ENCODE peak calls at places on chromosomes 11 and 22, in four cellular contexts. U, Q, K and I are unnamed samples.

GRCh38 chr11:104573431-104573830 is 324.8 kb downstream of the CASP12 start:
- DNase-seq in Q (no peak), K (no peak), U (no peak), I (peak; percentile 29)

GRCh38 chr11:2325719-2326118 is 23.9 kb downstream of the TSPAN32 start:
- DNase-seq in Q (no peak), U (no peak), K (no peak), I (peak; percentile 73)

GRCh38 chr22:45638834-45639746 is 32.5 kb upstream of the ATXN10 start:
- DNase-seq in Q (peak; percentile 18), U (peak; percentile 23), K (peak; percentile 49), I (peak; percentile 89)

GRCh38 chr11:1943977-1944376 is 3.2 kb upstream of the MRPL23 start:
- DNase-seq in K (no peak), U (no peak), Q (no peak), I (peak; percentile 36)

GRCh38 chr11:122733301-122733686 is 77.8 kb downstream of the UBASH3B start:
- DNase-seq in U (no peak), K (no peak), Q (no peak), I (no peak)

GRCh38 chr22:33853200-33854097 is 66.8 kb downstream of the LARGE1 start:
- DNase-seq in U (peak; percentile 58), K (no peak), Q (peak; percentile 64), I (peak; percentile 92)

GRCh38 chr11:121909571-121909970 is 206.4 kb downstream of the BLID start:
- DNase-seq in K (no peak), U (no peak), Q (no peak), I (peak; percentile 79)

GRCh38 chr22:37492428-37493344 is 6.5 kb upstream of the MFNG start:
- DNase-seq in U (no peak), K (no peak), Q (peak; percentile 86), I (peak; percentile 79)

GRCh38 chr11:44356351-44356750 is 46.4 kb upstream of the ALX4 start:
- DNase-seq in Q (no peak), U (no peak), K (no peak), I (no peak)

GRCh38 chr11:75565221-75565814 is 3.3 kb downstream of the SERPINH1 start:
- DNase-seq in K (no peak), Q (no peak), U (peak; percentile 81), I (peak; percentile 95)

GRCh38 chr11:128492461-128492860 is 94.9 kb downstream of the ETS1 start:
- DNase-seq in U (no peak), Q (no peak), K (no peak), I (peak; percentile 69)

GRCh38 chr11:127521413-127521812 is 520.8 kb upstream of the KIRREL3 start:
- DNase-seq in K (no peak), Q (no peak), U (peak; percentile 7), I (peak; percentile 59)

GRCh38 chr11:93116641-93117577 is 80.9 kb downstream of the SLC36A4 start:
- DNase-seq in U (peak; percentile 41), K (no peak), Q (peak; percentile 75), I (no peak)

GRCh38 chr22:17097062-17097461 is 12.3 kb downstream of the IL17RA start:
- DNase-seq in U (no peak), Q (no peak), K (no peak), I (no peak)

GRCh38 chr11:20114588-20114987 is 45.7 kb downstream of the DBX1 start:
- DNase-seq in K (no peak), Q (no peak), U (no peak), I (peak; percentile 78)

GRCh38 chr11:64263021-64263946 is 12.0 kb downstream of the PLCB3 start:
- DNase-seq in U (no peak), K (no peak), Q (peak; percentile 49), I (peak; percentile 39)

GRCh38 chr11:92453055-92453454 is 228.4 kb downstream of the FAT3 start:
- DNase-seq in U (peak; percentile 19), K (no peak), Q (no peak), I (peak; percentile 61)

GRCh38 chr22:40007826-40008710 is 13.3 kb downstream of the FAM83F start:
- DNase-seq in Q (no peak), K (no peak), U (no peak), I (no peak)

GRCh38 chr11:71484248-71485062 is 31.5 kb downstream of the NADSYN1 start:
- DNase-seq in U (no peak), Q (no peak), K (no peak), I (no peak)

GRCh38 chr11:68665471-68665870 is 18.9 kb upstream of the GAL start:
- DNase-seq in Q (no peak), U (no peak), K (no peak), I (no peak)
- TF ChIP-seq EZH2phosphoT487 in Q (no peak), U (no peak), K (no peak), I (no peak)

GRCh38 chr22:36467042-36467810 is 14.2 kb downstream of the TXN2 start:
- DNase-seq in Q (no peak), K (peak; percentile 46), U (no peak), I (peak; percentile 50)
- H3K27ac ChIP-seq in Q (no peak overlapping the region), K (peak overlapping the region; percentile 77), U (peak overlapping the region; percentile 44), I (peak overlapping the region; percentile 59)

GRCh38 chr11:16891170-16891569 is 123.0 kb downstream of the PLEKHA7 start:
- DNase-seq in U (no peak), K (no peak), Q (no peak), I (no peak)
- H2AFZ ChIP-seq in U (no peak overlapping the region), K (no peak overlapping the region), Q (no peak overlapping the region), I (no peak overlapping the region)

GRCh38 chr11:17696741-17697140 is 22.6 kb upstream of the MYOD1 start:
- DNase-seq in Q (no peak), K (no peak), U (no peak), I (no peak)
- TF ChIP-seq EZH2phosphoT487 in Q (no peak), K (no peak), U (no peak), I (no peak)

DNA sequence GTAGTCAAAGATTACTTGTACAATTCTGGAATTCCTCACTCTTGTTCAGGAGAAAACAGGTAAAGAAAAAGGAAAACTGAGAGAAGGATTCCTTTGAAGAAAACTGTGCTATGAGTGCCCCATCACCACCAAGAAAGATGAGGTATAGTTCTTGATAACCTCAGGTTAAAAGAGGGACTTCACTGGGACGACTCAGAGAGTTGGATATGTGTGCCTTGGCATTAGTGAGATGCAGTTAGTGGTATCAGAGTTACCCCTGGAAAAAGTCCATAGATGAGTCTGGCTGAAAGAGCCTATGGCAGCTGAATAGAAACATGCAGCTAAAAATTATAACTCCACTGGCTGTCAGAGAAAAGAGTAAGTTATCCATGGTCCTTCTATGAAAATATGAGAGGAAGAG is 28.8 kb downstream of the LPXN start:
- DNase-seq in K (no peak), U (no peak), Q (no peak), I (no peak)
- H3K27ac ChIP-seq in K (no peak overlapping the region), U (no peak overlapping the region), Q (no peak overlapping the region), I (no peak overlapping the region)

GRCh38 chr11:34633640-34633989 is 12.7 kb downstream of the EHF start:
- DNase-seq in U (no peak), K (no peak), Q (no peak), I (no peak)
- H2AFZ ChIP-seq in U (no peak overlapping the region), K (peak overlapping the region; percentile 56), Q (no peak overlapping the region), I (no peak overlapping the region)

DNA sequence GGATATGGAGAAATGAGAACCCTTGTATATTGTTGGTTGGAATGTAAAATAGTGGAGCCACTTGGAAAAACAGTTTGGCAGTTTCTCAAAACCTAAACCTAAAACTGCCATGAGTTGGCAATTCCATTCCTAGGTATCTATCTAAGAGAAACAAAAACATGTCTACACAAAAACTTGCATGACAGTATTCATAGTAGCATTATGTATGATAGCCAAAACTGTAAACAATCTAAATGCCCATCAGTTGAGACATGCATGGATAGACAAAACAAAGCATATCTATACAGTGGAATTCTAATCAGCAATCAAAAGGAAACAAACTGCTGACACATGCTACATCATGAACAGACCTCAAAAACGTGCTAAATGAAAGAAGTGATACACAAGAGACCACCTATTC is 34.9 kb downstream of the TRAF6 start:
- DNase-seq in K (no peak), U (no peak), Q (no peak), I (peak; percentile 34)
- TF ChIP-seq EZH2phosphoT487 in K (no peak), U (no peak), Q (no peak), I (no peak)

GRCh38 chr11:114191893-114192292 is 104.3 kb upstream of the NNMT start:
- DNase-seq in K (no peak), U (no peak), Q (no peak), I (no peak)
- H3K27ac ChIP-seq in K (no peak overlapping the region), U (no peak overlapping the region), Q (no peak overlapping the region), I (no peak overlapping the region)

DNA sequence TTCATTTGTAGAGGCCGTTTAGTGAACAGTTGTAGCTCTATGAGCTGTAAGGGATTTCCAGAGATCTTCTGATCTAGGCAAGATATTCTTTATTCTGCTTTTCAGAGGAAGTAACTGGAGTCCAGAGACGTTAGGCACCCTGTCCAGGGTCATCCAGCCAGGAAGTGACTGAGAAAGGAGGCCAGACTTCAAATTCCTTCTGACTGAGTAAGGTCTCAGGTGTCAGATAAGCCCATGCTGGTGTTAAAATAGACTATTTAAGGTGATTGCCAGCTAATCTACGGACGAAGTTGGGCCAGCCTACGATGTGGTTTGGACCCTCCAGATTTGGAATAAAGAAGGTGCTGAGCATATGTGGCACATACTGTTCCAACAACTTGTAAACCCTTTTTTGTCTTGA is 54.6 kb downstream of the GRIK4 start:
- DNase-seq in Q (no peak), K (peak; percentile 65), U (no peak), I (peak; percentile 26)
- H2AFZ ChIP-seq in Q (no peak overlapping the region), K (peak overlapping the region; percentile 41), U (no peak overlapping the region), I (no peak overlapping the region)

DNA sequence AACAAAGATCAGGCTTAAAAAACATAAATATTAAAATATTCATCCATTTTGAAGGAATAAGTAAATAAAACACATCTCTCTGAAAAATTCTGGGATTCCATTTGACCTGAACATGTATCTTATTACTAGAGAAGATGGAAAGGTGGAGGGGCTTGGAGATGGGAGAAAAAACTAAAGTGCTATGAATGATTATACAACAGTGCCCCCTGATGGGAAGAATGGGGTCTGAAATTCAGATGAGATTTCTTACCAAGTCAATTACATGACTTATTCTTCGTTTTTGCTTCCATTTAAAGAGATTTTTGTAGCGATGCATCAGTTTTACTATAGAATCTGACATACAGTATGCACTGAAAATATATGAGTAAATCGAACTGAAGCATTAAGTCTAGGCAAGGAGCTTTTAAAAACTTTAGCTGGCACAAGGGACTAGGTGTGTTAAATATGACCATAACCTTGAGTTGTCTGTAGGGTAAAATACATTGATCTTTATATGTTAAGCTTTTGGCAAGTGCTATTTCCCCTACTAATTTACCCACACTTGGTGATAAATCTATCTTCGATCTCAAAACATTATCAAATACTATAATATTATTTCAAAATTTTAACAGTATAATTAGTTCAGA is 718.8 kb downstream of the CNTN5 start:
- DNase-seq in K (no peak), U (peak; percentile 56), Q (peak; percentile 79), I (peak; percentile 31)
- TF ChIP-seq EZH2phosphoT487 in K (no peak), U (no peak), Q (no peak), I (no peak)